ENCODE peak calls at places on chromosomes 6 and 20, in eight cellular contexts. One of them, this sample, is unnamed.

GRCh38 chr6:40695750-40696415 is 108.7 kb upstream of the LRFN2 start:
- DNase-seq in HFF-Myc: no peak
- DNase-seq in spleen: peak; percentile 66
- DNase-seq in MM.1S: no peak
- DNase-seq in PC-9: no peak
- DNase-seq in IMR-90: no peak
- DNase-seq in fibroblast of pulmonary artery: no peak
- DNase-seq in transverse colon: no peak
- DNase-seq in this sample: no peak

GRCh38 chr20:17543531-17543961 is 12.4 kb upstream of the BFSP1 start:
- DNase-seq in HFF-Myc: no peak
- DNase-seq in spleen: no peak
- DNase-seq in MM.1S: no peak
- DNase-seq in PC-9: no peak
- DNase-seq in IMR-90: peak; percentile 86
- DNase-seq in fibroblast of pulmonary artery: peak; percentile 58
- DNase-seq in transverse colon: no peak
- DNase-seq in this sample: no peak

GRCh38 chr20:14431568-14431967 is 94.2 kb upstream of the FLRT3 start:
- DNase-seq in HFF-Myc: no peak
- DNase-seq in spleen: no peak
- DNase-seq in MM.1S: no peak
- DNase-seq in PC-9: no peak
- DNase-seq in IMR-90: no peak
- DNase-seq in fibroblast of pulmonary artery: no peak
- DNase-seq in transverse colon: no peak
- DNase-seq in this sample: no peak

GRCh38 chr20:59976196-59976847 is 18.1 kb downstream of the CDH26 start:
- DNase-seq in HFF-Myc: no peak
- DNase-seq in spleen: no peak
- DNase-seq in MM.1S: no peak
- DNase-seq in PC-9: no peak
- DNase-seq in IMR-90: peak; percentile 49
- DNase-seq in fibroblast of pulmonary artery: no peak
- DNase-seq in transverse colon: no peak
- DNase-seq in this sample: no peak

GRCh38 chr20:32761831-32762753 is at the start of gene DNMT3B:
- DNase-seq in HFF-Myc: no peak
- DNase-seq in spleen: peak; percentile 91
- DNase-seq in MM.1S: peak; percentile 79
- DNase-seq in PC-9: peak; percentile 90
- DNase-seq in IMR-90: peak; percentile 73
- DNase-seq in fibroblast of pulmonary artery: peak; percentile 71
- DNase-seq in transverse colon: peak; percentile 83
- DNase-seq in this sample: no peak

GRCh38 chr6:119493980-119494379 is 144.4 kb upstream of the MAN1A1 start:
- DNase-seq in HFF-Myc: no peak
- DNase-seq in spleen: no peak
- DNase-seq in MM.1S: no peak
- DNase-seq in PC-9: no peak
- DNase-seq in IMR-90: no peak
- DNase-seq in fibroblast of pulmonary artery: no peak
- DNase-seq in transverse colon: no peak
- DNase-seq in this sample: no peak

GRCh38 chr20:6104493-6105188 is 18.2 kb downstream of the FERMT1 start:
- DNase-seq in HFF-Myc: no peak
- DNase-seq in spleen: no peak
- DNase-seq in MM.1S: no peak
- DNase-seq in PC-9: no peak
- DNase-seq in IMR-90: peak; percentile 34
- DNase-seq in fibroblast of pulmonary artery: peak; percentile 45
- DNase-seq in transverse colon: no peak
- DNase-seq in this sample: no peak

GRCh38 chr6:10555625-10556309 is 34.6 kb downstream of the GCNT2 start:
- DNase-seq in HFF-Myc: peak; percentile 2
- DNase-seq in spleen: no peak
- DNase-seq in MM.1S: no peak
- DNase-seq in PC-9: no peak
- DNase-seq in IMR-90: peak; percentile 8
- DNase-seq in fibroblast of pulmonary artery: peak; percentile 4
- DNase-seq in transverse colon: peak; percentile 59
- DNase-seq in this sample: no peak

GRCh38 chr6:139369068-139369467 is 5.4 kb downstream of the CITED2 start:
- DNase-seq in HFF-Myc: no peak
- DNase-seq in spleen: no peak
- DNase-seq in MM.1S: no peak
- DNase-seq in PC-9: peak; percentile 6
- DNase-seq in IMR-90: no peak
- DNase-seq in fibroblast of pulmonary artery: no peak
- DNase-seq in transverse colon: no peak
- DNase-seq in this sample: no peak

GRCh38 chr6:139370047-139370706 is 4.3 kb downstream of the CITED2 start:
- DNase-seq in HFF-Myc: peak; percentile 72
- DNase-seq in spleen: no peak
- DNase-seq in MM.1S: peak; percentile 59
- DNase-seq in PC-9: peak; percentile 2
- DNase-seq in IMR-90: peak; percentile 72
- DNase-seq in fibroblast of pulmonary artery: peak; percentile 79
- DNase-seq in transverse colon: peak; percentile 17
- DNase-seq in this sample: peak; percentile 54

GRCh38 chr6:139369568-139370046 is 4.8 kb downstream of the CITED2 start:
- DNase-seq in HFF-Myc: peak; percentile 59
- DNase-seq in spleen: no peak
- DNase-seq in MM.1S: peak; percentile 56
- DNase-seq in PC-9: peak; percentile 9
- DNase-seq in IMR-90: peak; percentile 80
- DNase-seq in fibroblast of pulmonary artery: peak; percentile 80
- DNase-seq in transverse colon: no peak
- DNase-seq in this sample: peak; percentile 46

GRCh38 chr6:139367810-139368321 is 6.6 kb downstream of the CITED2 start:
- DNase-seq in HFF-Myc: no peak
- DNase-seq in spleen: no peak
- DNase-seq in MM.1S: no peak
- DNase-seq in PC-9: no peak
- DNase-seq in IMR-90: no peak
- DNase-seq in fibroblast of pulmonary artery: peak; percentile 28
- DNase-seq in transverse colon: no peak
- DNase-seq in this sample: no peak

DNA sequence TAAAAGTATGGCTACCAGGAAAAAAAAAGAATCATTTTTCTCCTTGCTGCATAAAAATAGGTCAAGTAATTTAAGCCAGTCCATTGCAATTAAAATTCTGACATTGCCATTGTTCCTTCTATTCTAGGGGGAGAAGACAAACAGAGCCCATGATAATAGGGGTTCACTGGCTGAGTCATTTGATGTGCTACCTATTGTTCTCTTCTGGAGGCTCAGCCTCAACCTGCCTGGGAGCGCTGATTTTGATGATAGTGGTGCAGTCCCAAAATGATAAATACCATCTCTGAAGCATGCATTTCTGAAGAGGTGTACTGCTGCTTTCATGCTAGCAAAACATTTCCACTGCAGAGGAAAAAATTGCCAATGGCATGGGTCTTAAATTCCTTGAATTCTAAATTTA is 5.8 kb downstream of the CITED2 start:
- DNase-seq in HFF-Myc: no peak
- DNase-seq in spleen: no peak
- DNase-seq in MM.1S: no peak
- DNase-seq in PC-9: no peak
- DNase-seq in IMR-90: no peak
- DNase-seq in fibroblast of pulmonary artery: no peak
- DNase-seq in transverse colon: no peak
- DNase-seq in this sample: no peak
- H3K4me3 ChIP-seq in HFF-Myc: no peak overlapping the region
- H3K4me3 ChIP-seq in spleen: no peak overlapping the region
- H3K4me3 ChIP-seq in MM.1S: no peak overlapping the region
- H3K4me3 ChIP-seq in PC-9: no peak overlapping the region
- H3K4me3 ChIP-seq in IMR-90: no peak overlapping the region
- H3K4me3 ChIP-seq in fibroblast of pulmonary artery: no peak overlapping the region
- H3K4me3 ChIP-seq in transverse colon: no peak overlapping the region
- H3K4me3 ChIP-seq in this sample: no peak overlapping the region

GRCh38 chr6:8904754-8905153 is 469.4 kb upstream of the SLC35B3 start:
- DNase-seq in HFF-Myc: no peak
- DNase-seq in spleen: no peak
- DNase-seq in MM.1S: peak; percentile 15
- DNase-seq in PC-9: peak; percentile 3
- DNase-seq in IMR-90: no peak
- DNase-seq in fibroblast of pulmonary artery: no peak
- DNase-seq in transverse colon: no peak
- DNase-seq in this sample: no peak
- TF ChIP-seq CTCF in HFF-Myc: peak; percentile 39
- TF ChIP-seq CTCF in spleen: no peak
- TF ChIP-seq CTCF in MM.1S: peak; percentile 55
- TF ChIP-seq CTCF in PC-9: no peak
- TF ChIP-seq CTCF in IMR-90: no peak
- TF ChIP-seq CTCF in fibroblast of pulmonary artery: no peak
- TF ChIP-seq CTCF in transverse colon: no peak
- TF ChIP-seq CTCF in this sample: peak; percentile 58

GRCh38 chr20:51801220-51801991 is 915 bp downstream of the SALL4 start:
- DNase-seq in HFF-Myc: no peak
- DNase-seq in spleen: no peak
- DNase-seq in MM.1S: no peak
- DNase-seq in PC-9: peak; percentile 10
- DNase-seq in IMR-90: no peak
- DNase-seq in fibroblast of pulmonary artery: no peak
- DNase-seq in transverse colon: no peak
- DNase-seq in this sample: no peak

GRCh38 chr20:51799586-51799985 is 2.7 kb downstream of the SALL4 start:
- DNase-seq in HFF-Myc: no peak
- DNase-seq in spleen: no peak
- DNase-seq in MM.1S: no peak
- DNase-seq in PC-9: no peak
- DNase-seq in IMR-90: no peak
- DNase-seq in fibroblast of pulmonary artery: no peak
- DNase-seq in transverse colon: no peak
- DNase-seq in this sample: no peak

GRCh38 chr20:51802170-51802745 is at the start of gene SALL4:
- DNase-seq in HFF-Myc: no peak
- DNase-seq in spleen: no peak
- DNase-seq in MM.1S: no peak
- DNase-seq in PC-9: no peak
- DNase-seq in IMR-90: no peak
- DNase-seq in fibroblast of pulmonary artery: no peak
- DNase-seq in transverse colon: no peak
- DNase-seq in this sample: no peak

GRCh38 chr20:51800769-51801219 is 1.5 kb downstream of the SALL4 start:
- DNase-seq in HFF-Myc: no peak
- DNase-seq in spleen: no peak
- DNase-seq in MM.1S: no peak
- DNase-seq in PC-9: peak; percentile 20
- DNase-seq in IMR-90: no peak
- DNase-seq in fibroblast of pulmonary artery: peak; percentile 7
- DNase-seq in transverse colon: no peak
- DNase-seq in this sample: no peak

DNA sequence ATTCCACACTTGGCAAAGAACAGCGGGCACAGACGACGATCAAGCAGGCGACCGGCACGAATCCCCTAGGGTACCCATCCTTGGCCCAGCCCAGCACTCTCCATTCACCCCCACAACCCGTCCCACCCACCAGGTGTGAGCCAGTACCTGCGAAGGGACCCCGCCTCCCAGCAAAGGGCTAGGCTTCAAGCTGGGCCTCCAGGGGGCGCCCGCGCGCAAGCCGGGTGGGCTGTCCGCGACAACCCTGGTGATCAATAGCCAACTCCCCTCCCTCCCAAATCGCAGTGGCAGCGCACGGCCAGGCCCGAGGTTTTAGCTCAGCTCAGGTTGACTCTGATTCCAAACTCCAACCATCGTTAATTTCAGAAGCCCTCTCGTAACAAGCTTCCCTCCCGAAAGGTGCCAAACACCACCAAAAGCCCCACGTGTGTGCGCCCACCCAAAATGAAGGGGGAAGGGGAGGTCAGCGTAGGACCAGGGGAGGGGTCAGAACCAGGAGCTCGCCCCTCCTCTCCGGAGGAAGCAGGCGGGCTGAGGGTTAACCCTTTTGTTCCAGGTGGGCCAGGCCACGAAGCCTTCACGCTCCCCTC is 2.1 kb downstream of the SALL4 start:
- DNase-seq in HFF-Myc: no peak
- DNase-seq in spleen: peak; percentile 88
- DNase-seq in MM.1S: peak; percentile 41
- DNase-seq in PC-9: peak; percentile 84
- DNase-seq in IMR-90: no peak
- DNase-seq in fibroblast of pulmonary artery: peak; percentile 32
- DNase-seq in transverse colon: peak; percentile 69
- DNase-seq in this sample: no peak
- H3K4me3 ChIP-seq in HFF-Myc: peak overlapping the region; percentile 48
- H3K4me3 ChIP-seq in spleen: peak overlapping the region; percentile 37
- H3K4me3 ChIP-seq in MM.1S: peak overlapping the region; percentile 57
- H3K4me3 ChIP-seq in PC-9: peak overlapping the region; percentile 78
- H3K4me3 ChIP-seq in IMR-90: peak overlapping the region; percentile 40
- H3K4me3 ChIP-seq in fibroblast of pulmonary artery: peak overlapping the region; percentile 53
- H3K4me3 ChIP-seq in transverse colon: peak overlapping the region; percentile 50
- H3K4me3 ChIP-seq in this sample: peak overlapping the region; percentile 48

GRCh38 chr6:43192911-43193310 is 10.9 kb downstream of the CUL9 start:
- DNase-seq in HFF-Myc: no peak
- DNase-seq in spleen: peak; percentile 51
- DNase-seq in MM.1S: no peak
- DNase-seq in PC-9: no peak
- DNase-seq in IMR-90: no peak
- DNase-seq in fibroblast of pulmonary artery: no peak
- DNase-seq in transverse colon: no peak
- DNase-seq in this sample: no peak

GRCh38 chr6:43188426-43188825 is 6.4 kb downstream of the CUL9 start:
- DNase-seq in HFF-Myc: no peak
- DNase-seq in spleen: peak; percentile 55
- DNase-seq in MM.1S: no peak
- DNase-seq in PC-9: no peak
- DNase-seq in IMR-90: no peak
- DNase-seq in fibroblast of pulmonary artery: no peak
- DNase-seq in transverse colon: no peak
- DNase-seq in this sample: no peak

GRCh38 chr6:43189905-43190304 is 7.9 kb downstream of the CUL9 start:
- DNase-seq in HFF-Myc: no peak
- DNase-seq in spleen: no peak
- DNase-seq in MM.1S: no peak
- DNase-seq in PC-9: no peak
- DNase-seq in IMR-90: no peak
- DNase-seq in fibroblast of pulmonary artery: no peak
- DNase-seq in transverse colon: no peak
- DNase-seq in this sample: no peak

GRCh38 chr6:43196337-43196736 is 14.3 kb downstream of the CUL9 start:
- DNase-seq in HFF-Myc: no peak
- DNase-seq in spleen: peak; percentile 47
- DNase-seq in MM.1S: no peak
- DNase-seq in PC-9: no peak
- DNase-seq in IMR-90: no peak
- DNase-seq in fibroblast of pulmonary artery: no peak
- DNase-seq in transverse colon: no peak
- DNase-seq in this sample: no peak

DNA sequence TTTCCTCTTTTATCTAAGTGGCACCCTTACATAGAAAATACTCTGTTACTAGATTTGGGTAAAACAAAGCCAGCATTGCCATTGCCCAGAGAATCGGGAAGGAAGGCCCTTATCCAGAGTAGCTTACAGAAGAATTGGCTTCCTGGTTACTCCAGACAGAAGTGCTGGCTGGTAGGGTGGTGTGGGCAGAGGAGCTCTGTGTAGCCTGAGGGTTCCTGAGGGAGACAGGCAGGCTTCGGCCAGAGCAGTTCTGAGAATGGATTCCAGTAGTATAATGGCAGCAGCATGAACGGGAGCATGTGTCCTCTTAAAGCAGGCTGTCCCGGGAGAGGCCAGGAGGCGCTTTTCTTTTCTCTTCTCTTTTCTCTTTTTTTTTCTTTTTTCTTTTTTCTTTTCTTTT is 11.9 kb downstream of the CUL9 start:
- DNase-seq in HFF-Myc: no peak
- DNase-seq in spleen: no peak
- DNase-seq in MM.1S: no peak
- DNase-seq in PC-9: no peak
- DNase-seq in IMR-90: no peak
- DNase-seq in fibroblast of pulmonary artery: no peak
- DNase-seq in transverse colon: no peak
- DNase-seq in this sample: no peak
- TF ChIP-seq CTCF in HFF-Myc: no peak
- TF ChIP-seq CTCF in spleen: no peak
- TF ChIP-seq CTCF in MM.1S: no peak
- TF ChIP-seq CTCF in PC-9: no peak
- TF ChIP-seq CTCF in IMR-90: no peak
- TF ChIP-seq CTCF in fibroblast of pulmonary artery: no peak
- TF ChIP-seq CTCF in transverse colon: no peak
- TF ChIP-seq CTCF in this sample: no peak